ENCODE peak calls at places on chromosomes 3 and 15, in seven cellular contexts. L is Panc1, I is GM06990, P is brain microvascular endothelial cell, O is pancreas, G is MM.1S, Q is B cell. T is an unnamed sample.

GRCh38 chr3:61807865-61808276 is 246.5 kb downstream of the PTPRG start:
- DNase-seq in L (no peak), I (no peak), P (no peak), O (no peak), G (no peak), Q (no peak), T (no peak)

GRCh38 chr15:93028111-93028631 is 60.8 kb downstream of the RGMA start:
- DNase-seq in L (no peak), I (no peak), P (no peak), O (no peak), G (no peak), Q (no peak), T (no peak)

GRCh38 chr3:119911748-119912147 is 129.8 kb downstream of the NR1I2 start:
- DNase-seq in L (no peak), I (no peak), P (no peak), O (no peak), G (no peak), Q (no peak), T (no peak)

GRCh38 chr3:177378168-177378567 is 180.9 kb upstream of the TBL1XR1 start:
- DNase-seq in L (no peak), I (peak), P (no peak), O (no peak), G (peak), Q (peak), T (no peak)

GRCh38 chr3:49601358-49602048 is 47.2 kb downstream of the BSN start:
- DNase-seq in L (no peak), I (no peak), P (no peak), O (no peak), G (no peak), Q (no peak), T (no peak)

GRCh38 chr15:50685191-50685975 is 1.2 kb downstream of the TRPM7 start:
- DNase-seq in L (no peak), I (no peak), P (no peak), O (no peak), G (no peak), Q (no peak), T (no peak)

GRCh38 chr15:99100245-99101173 is 4.4 kb upstream of the SYNM start:
- DNase-seq in L (no peak), I (peak), P (peak), O (peak), G (peak), Q (peak), T (peak)

GRCh38 chr3:42066516-42067181 is 24.5 kb upstream of the TRAK1 start:
- DNase-seq in L (no peak), I (no peak), P (peak), O (no peak), G (no peak), Q (peak), T (no peak)

GRCh38 chr3:127610105-127610504 is 11.9 kb downstream of the MCM2 start:
- DNase-seq in L (no peak), I (no peak), P (peak), O (no peak), G (no peak), Q (no peak), T (no peak)

GRCh38 chr3:124764746-124765145 is 34.5 kb downstream of the UMPS start:
- DNase-seq in L (no peak), I (no peak), P (no peak), O (no peak), G (no peak), Q (no peak), T (no peak)

GRCh38 chr3:6965881-6966280 is 105.0 kb downstream of the GRM7 start:
- DNase-seq in L (no peak), I (no peak), P (no peak), O (no peak), G (no peak), Q (no peak), T (no peak)

GRCh38 chr3:10627884-10628572 is 122.6 kb upstream of the ATP2B2 start:
- DNase-seq in L (no peak), I (no peak), P (no peak), O (no peak), G (no peak), Q (no peak), T (no peak)

GRCh38 chr15:76217029-76217866 is 94.0 kb downstream of the ETFA start:
- DNase-seq in L (no peak), I (no peak), P (peak), O (no peak), G (no peak), Q (no peak), T (no peak)

GRCh38 chr3:12948371-12948770 is 107.0 kb upstream of the RPL32 start:
- DNase-seq in L (no peak), I (no peak), P (peak), O (no peak), G (no peak), Q (no peak), T (no peak)

GRCh38 chr15:62606376-62607164 is 436.0 kb upstream of the TPM1 start:
- DNase-seq in L (no peak), I (no peak), P (peak), O (no peak), G (no peak), Q (no peak), T (no peak)

GRCh38 chr3:134651347-134652041 is 672 bp upstream of the KY start:
- DNase-seq in L (no peak), I (no peak), P (no peak), O (peak), G (peak), Q (no peak), T (no peak)

GRCh38 chr3:24387493-24387892 is 107.2 kb downstream of the THRB start:
- DNase-seq in L (no peak), I (no peak), P (peak), O (no peak), G (no peak), Q (no peak), T (no peak)

GRCh38 chr3:182618085-182618732 is 175.1 kb upstream of the ATP11B start:
- DNase-seq in L (peak), I (no peak), P (no peak), O (no peak), G (peak), Q (peak), T (no peak)

GRCh38 chr3:35743218-35743617 is 103.9 kb downstream of the ARPP21 start:
- DNase-seq in L (no peak), I (no peak), P (no peak), O (no peak), G (no peak), Q (no peak), T (no peak)

GRCh38 chr15:26126819-26127387 is 263.8 kb upstream of the ATP10A start:
- DNase-seq in L (no peak), I (no peak), P (no peak), O (no peak), G (no peak), Q (no peak), T (no peak)

GRCh38 chr3:152241142-152242067 is 27.3 kb upstream of the MBNL1 start:
- DNase-seq in L (no peak), I (peak), P (no peak), O (no peak), G (peak), Q (no peak), T (no peak)

GRCh38 chr3:126449621-126450051 is 26.1 kb downstream of the ZXDC start:
- DNase-seq in L (no peak), I (no peak), P (no peak), O (peak), G (no peak), Q (no peak), T (no peak)

GRCh38 chr15:86644319-86644718 is 564.6 kb downstream of the AGBL1 start:
- DNase-seq in L (no peak), I (no peak), P (no peak), O (no peak), G (no peak), Q (no peak), T (no peak)

GRCh38 chr3:27127195-27127594 is 242.0 kb downstream of the NEK10 start:
- DNase-seq in L (no peak), I (no peak), P (no peak), O (no peak), G (no peak), Q (no peak), T (no peak)

GRCh38 chr15:57358611-57359010 is 17.7 kb upstream of the CGNL1 start:
- DNase-seq in L (no peak), I (no peak), P (no peak), O (no peak), G (no peak), Q (no peak), T (no peak)

GRCh38 chr3:54433846-54434245 is 311.5 kb downstream of the CACNA2D3 start:
- DNase-seq in L (no peak), I (no peak), P (no peak), O (no peak), G (no peak), Q (no peak), T (peak)

GRCh38 chr3:126287171-126287535 is 70.1 kb downstream of the KLF15 start:
- DNase-seq in L (no peak), I (no peak), P (no peak), O (no peak), G (no peak), Q (no peak), T (no peak)

GRCh38 chr15:67242665-67243064 is 11.8 kb downstream of the AAGAB start:
- DNase-seq in L (no peak), I (no peak), P (no peak), O (no peak), G (peak), Q (no peak), T (no peak)

GRCh38 chr3:23960649-23961048 is 15.6 kb downstream of the NR1D2 start:
- DNase-seq in L (no peak), I (no peak), P (no peak), O (no peak), G (no peak), Q (no peak), T (no peak)

GRCh38 chr3:183688869-183689268 is 8.7 kb upstream of the YEATS2 start:
- DNase-seq in L (no peak), I (no peak), P (no peak), O (no peak), G (peak), Q (no peak), T (no peak)

GRCh38 chr15:67843571-67844387 is 3.9 kb upstream of the RNU6-1 start:
- DNase-seq in L (no peak), I (no peak), P (no peak), O (no peak), G (no peak), Q (no peak), T (no peak)

GRCh38 chr3:150547045-150547753 is 612 bp downstream of the EIF2A start:
- DNase-seq in L (no peak), I (no peak), P (no peak), O (no peak), G (no peak), Q (no peak), T (no peak)

GRCh38 chr15:72306211-72306785 is 13.7 kb downstream of the CELF6 start:
- DNase-seq in L (no peak), I (peak), P (peak), O (no peak), G (no peak), Q (no peak), T (peak)

GRCh38 chr15:52206446-52206845 is 15.3 kb upstream of the GNB5 start:
- DNase-seq in L (no peak), I (no peak), P (no peak), O (no peak), G (no peak), Q (no peak), T (no peak)

GRCh38 chr3:359672-360071 is 163.1 kb downstream of the CHL1 start:
- DNase-seq in L (no peak), I (no peak), P (no peak), O (no peak), G (no peak), Q (peak), T (no peak)

GRCh38 chr3:130516645-130517512 is at the start of gene COL6A6:
- DNase-seq in L (no peak), I (no peak), P (no peak), O (no peak), G (no peak), Q (peak), T (peak)

GRCh38 chr3:184176377-184177330 is 2.0 kb downstream of the AP2M1 start:
- DNase-seq in L (no peak), I (no peak), P (peak), O (peak), G (no peak), Q (no peak), T (no peak)

GRCh38 chr3:71067977-71068376 is 515.6 kb downstream of the FOXP1 start:
- DNase-seq in L (no peak), I (no peak), P (no peak), O (no peak), G (peak), Q (no peak), T (no peak)

GRCh38 chr3:171712168-171712938 is 97.9 kb downstream of the PLD1 start:
- DNase-seq in L (no peak), I (no peak), P (peak), O (no peak), G (no peak), Q (no peak), T (no peak)

GRCh38 chr3:113232367-113232766 is 21.0 kb downstream of the BOC start:
- DNase-seq in L (no peak), I (no peak), P (no peak), O (no peak), G (no peak), Q (no peak), T (no peak)

GRCh38 chr3:169772530-169772950 is 656 bp upstream of the MYNN start:
- DNase-seq in L (peak), I (no peak), P (peak), O (peak), G (peak), Q (peak), T (peak)

GRCh38 chr3:169771651-169772529 is 1.3 kb upstream of the MYNN start:
- DNase-seq in L (peak), I (peak), P (peak), O (peak), G (peak), Q (peak), T (peak)

GRCh38 chr3:169769287-169770181 is at the start of gene ACTRT3:
- DNase-seq in L (no peak), I (peak), P (peak), O (peak), G (peak), Q (peak), T (peak)

GRCh38 chr3:169774186-169774585 is 990 bp downstream of the MYNN start:
- DNase-seq in L (no peak), I (no peak), P (no peak), O (no peak), G (no peak), Q (no peak), T (no peak)

DNA sequence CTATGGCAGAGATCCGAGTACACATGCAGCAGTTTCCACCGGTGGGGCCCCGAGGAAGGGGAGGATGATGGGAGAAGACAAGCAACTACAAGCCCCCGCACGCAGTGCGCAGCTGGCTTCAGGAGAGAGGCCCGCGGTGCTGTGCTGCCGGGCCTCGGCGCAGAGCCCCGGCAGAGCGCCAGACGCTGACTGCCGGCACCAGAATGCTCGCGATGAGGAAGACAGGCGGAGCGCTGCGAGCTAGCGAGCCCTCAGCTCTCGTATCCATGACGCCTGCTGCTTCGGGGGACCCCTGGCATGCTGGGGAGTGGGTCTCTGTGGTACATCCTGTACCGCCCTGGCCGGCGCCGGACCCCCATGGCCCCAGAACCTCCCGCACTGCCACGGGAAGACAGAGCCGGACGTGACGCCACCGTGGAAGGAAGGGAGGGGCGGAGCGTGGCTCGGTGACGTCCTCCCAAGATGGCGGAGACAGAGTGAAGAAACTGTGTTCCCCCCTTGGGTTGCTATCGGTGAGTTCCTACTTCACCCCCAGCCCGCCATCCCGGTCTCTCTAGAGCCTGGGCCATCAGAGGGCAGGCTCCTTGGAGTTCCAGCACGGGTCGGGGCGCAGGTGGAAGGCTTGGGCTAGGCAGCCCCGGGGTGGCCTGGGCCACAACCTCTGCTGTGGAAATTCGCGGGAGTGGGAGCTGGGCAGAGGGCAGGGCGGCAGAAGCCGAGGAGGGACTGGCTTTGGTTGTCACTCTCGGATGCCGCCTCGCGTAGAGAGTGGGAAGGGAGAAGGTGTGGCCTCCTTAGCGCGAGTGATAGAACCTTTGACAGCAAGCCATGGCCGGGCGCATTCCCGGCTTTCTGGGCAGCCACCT is at the start of gene MYNN:
- DNase-seq in L (peak), I (peak), P (peak), O (peak), G (peak), Q (peak), T (peak)
- TF ChIP-seq CTCF in L (no peak), I (peak), P (peak), O (no peak), G (peak), Q (no peak), T (no peak)

GRCh38 chr3:111012388-111013248 is 59.0 kb upstream of the NECTIN3 start:
- DNase-seq in L (no peak), I (no peak), P (no peak), O (no peak), G (no peak), Q (no peak), T (no peak)
- TF ChIP-seq CTCF in L (no peak), I (no peak), P (peak), O (no peak), G (peak), Q (no peak), T (no peak)

GRCh38 chr3:108053025-108053424 is 37.8 kb downstream of the CD47 start:
- DNase-seq in L (no peak), I (no peak), P (no peak), O (peak), G (no peak), Q (no peak), T (no peak)
- TF ChIP-seq CTCF in L (no peak), I (no peak), P (no peak), O (no peak), G (no peak), Q (no peak), T (no peak)

GRCh38 chr3:149489060-149489690 is 14.7 kb downstream of the TM4SF4 start:
- DNase-seq in L (no peak), I (no peak), P (no peak), O (no peak), G (no peak), Q (no peak), T (no peak)
- TF ChIP-seq CTCF in L (peak), I (peak), P (peak), O (peak), G (peak), Q (peak), T (peak)

GRCh38 chr3:8756671-8757070 is 12.7 kb downstream of the OXTR start:
- DNase-seq in L (no peak), I (no peak), P (no peak), O (no peak), G (no peak), Q (no peak), T (no peak)

GRCh38 chr3:8755097-8755496 is 14.3 kb downstream of the OXTR start:
- DNase-seq in L (no peak), I (no peak), P (no peak), O (no peak), G (no peak), Q (no peak), T (no peak)

GRCh38 chr3:8752832-8753231 is 16.6 kb downstream of the OXTR start:
- DNase-seq in L (no peak), I (no peak), P (no peak), O (no peak), G (no peak), Q (no peak), T (no peak)

GRCh38 chr3:8757551-8758518 is 11.6 kb downstream of the OXTR start:
- DNase-seq in L (no peak), I (no peak), P (peak), O (peak), G (no peak), Q (no peak), T (no peak)

DNA sequence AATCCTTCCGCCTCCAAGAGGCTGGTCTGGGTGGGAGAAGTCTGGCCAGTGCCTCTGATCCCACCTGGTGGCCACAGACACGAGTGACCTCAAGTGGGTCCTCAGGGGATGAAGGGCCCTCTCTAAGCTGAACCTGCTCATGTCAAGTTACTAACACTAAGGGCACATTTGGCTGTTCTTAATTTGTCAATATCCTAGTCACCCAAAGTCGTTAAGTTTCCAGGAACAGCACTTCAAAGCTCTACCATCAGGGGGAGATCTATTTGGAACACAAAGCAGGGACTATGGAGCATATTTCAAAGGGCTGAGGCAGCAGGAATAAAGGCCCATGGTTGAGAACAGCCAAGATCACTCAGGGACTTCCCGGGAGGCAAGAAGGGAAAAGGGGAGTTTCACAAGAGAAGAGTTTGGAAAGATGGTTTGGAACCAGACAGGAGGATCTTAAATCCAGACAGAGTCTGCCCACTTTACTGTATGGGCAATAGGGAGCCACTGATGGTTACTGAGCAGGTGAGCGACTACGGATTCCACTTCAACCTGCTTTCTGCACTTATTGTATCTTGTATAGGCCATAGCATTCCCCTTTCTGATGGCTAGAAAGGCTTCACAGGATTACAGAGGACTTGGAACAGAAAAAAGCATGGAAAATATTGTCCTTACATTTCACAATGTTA is 13.7 kb downstream of the OXTR start:
- DNase-seq in L (no peak), I (no peak), P (no peak), O (no peak), G (no peak), Q (no peak), T (no peak)
- TF ChIP-seq CTCF in L (peak), I (no peak), P (peak), O (no peak), G (peak), Q (no peak), T (peak)

GRCh38 chr3:188279696-188280398 is 125.9 kb downstream of the LPP start:
- DNase-seq in L (no peak), I (no peak), P (peak), O (no peak), G (no peak), Q (no peak), T (no peak)
- TF ChIP-seq CTCF in L (peak), I (no peak), P (no peak), O (no peak), G (no peak), Q (no peak), T (no peak)

T was measured in glutamatergic neuron.